ENCODE peak calls at places on chromosomes 16 and 17, in eight cellular contexts. H is fibroblast of the aortic adventitia, U is brain microvascular endothelial cell, A is PC-9, F is upper lobe of left lung, X is transverse colon, Q is adrenal gland, O is fibroblast of lung. W is an unnamed sample.

GRCh38 chr17:63571632-63572310 is 21.5 kb downstream of the DCAF7 start:
- DNase-seq in U (peak), O (peak), F (no peak), H (peak), X (no peak), Q (no peak), A (peak), W (no peak)

GRCh38 chr17:2435181-2435741 is 34.4 kb upstream of the MNT start:
- DNase-seq in U (peak), X (no peak), Q (no peak), O (no peak), A (no peak), H (peak), F (no peak), W (no peak)

GRCh38 chr17:46870116-46870803 is 18.9 kb downstream of the WNT9B start:
- DNase-seq in A (no peak), X (peak), H (no peak), Q (no peak), U (no peak), O (no peak), F (no peak), W (no peak)

GRCh38 chr16:608019-608418 is 18.2 kb downstream of the RAB40C start:
- DNase-seq in O (no peak), Q (no peak), A (no peak), X (no peak), U (no peak), F (no peak), H (no peak), W (no peak)

GRCh38 chr17:2798679-2799078 is 2.4 kb downstream of the RAP1GAP2 start:
- DNase-seq in U (no peak), A (no peak), F (no peak), H (no peak), O (no peak), Q (no peak), X (no peak), W (no peak)

GRCh38 chr17:64535357-64535756 is 28.6 kb downstream of the CEP95 start:
- DNase-seq in X (no peak), O (no peak), Q (no peak), U (no peak), H (peak), A (no peak), F (no peak), W (no peak)

GRCh38 chr17:37752482-37752881 is 7.6 kb upstream of the HNF1B start:
- DNase-seq in F (no peak), O (no peak), X (no peak), Q (no peak), H (no peak), U (peak), A (peak), W (no peak)

GRCh38 chr16:20760346-20760745 is 3.5 kb upstream of the ACSM3 start:
- DNase-seq in U (no peak), A (no peak), H (no peak), F (no peak), Q (no peak), X (no peak), O (no peak), W (no peak)

GRCh38 chr17:17030515-17031211 is 11.6 kb upstream of the MPRIP start:
- DNase-seq in X (no peak), Q (no peak), O (no peak), F (no peak), H (no peak), U (no peak), A (no peak), W (no peak)

GRCh38 chr16:86534779-86535605 is 20.0 kb downstream of the MTHFSD start:
- DNase-seq in X (no peak), F (no peak), H (no peak), A (no peak), Q (no peak), O (peak), U (no peak), W (peak)

GRCh38 chr17:21019976-21020575 is 22.7 kb downstream of the USP22 start:
- DNase-seq in A (no peak), U (no peak), F (no peak), O (no peak), Q (no peak), H (no peak), X (peak), W (no peak)
- TF ChIP-seq CTCF in A (no peak), U (peak), F (no peak), O (no peak), Q (peak), H (peak), X (peak), W (peak)

DNA sequence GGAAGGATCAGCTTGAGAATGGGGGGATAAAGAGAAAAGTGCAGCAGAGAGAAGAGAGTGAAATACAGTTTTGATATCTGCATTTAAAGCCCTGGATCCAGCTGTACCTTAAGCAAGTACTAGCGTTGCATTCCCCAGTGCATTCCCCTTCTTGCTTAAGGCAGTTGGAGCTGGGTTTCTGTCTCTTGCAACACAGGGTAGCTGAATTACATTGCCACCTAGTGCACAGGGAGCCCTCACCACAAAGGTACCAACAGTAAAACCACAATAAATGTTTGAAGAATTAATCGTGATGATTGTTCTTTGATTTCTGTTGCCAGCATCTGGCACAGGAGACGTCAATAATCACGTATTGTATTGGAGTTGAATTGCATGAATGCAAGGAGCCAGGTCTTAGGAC is 588.7 kb downstream of the RBFOX1 start:
- DNase-seq in Q (no peak), F (no peak), U (no peak), A (no peak), X (no peak), O (no peak), H (no peak), W (no peak)
- TF ChIP-seq CTCF in Q (no peak), F (no peak), U (no peak), A (no peak), X (no peak), O (no peak), H (no peak), W (no peak)

DNA sequence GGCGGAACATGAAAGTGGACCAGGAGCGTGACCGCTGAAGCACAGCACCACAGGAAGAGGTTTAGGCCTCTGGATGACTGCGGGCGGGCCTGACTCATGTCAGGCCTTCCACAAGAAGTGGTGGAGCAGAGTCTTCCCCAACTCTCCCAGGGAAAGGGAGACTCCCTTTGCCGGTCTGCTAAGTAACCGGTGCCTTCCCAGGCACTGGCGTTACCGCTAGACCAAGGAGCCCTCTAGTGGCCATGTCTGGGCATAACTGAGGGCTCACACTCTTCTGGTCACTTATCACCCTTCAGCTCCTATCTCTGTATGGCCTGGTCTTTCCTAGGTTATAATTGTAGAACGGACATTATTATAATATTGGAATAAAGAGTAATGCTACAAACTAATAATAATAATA is 1931.9 kb downstream of the TP53TG3F start:
- DNase-seq in A (peak), U (peak), F (no peak), O (peak), X (no peak), Q (peak), H (peak), W (no peak)
- TF ChIP-seq CTCF in A (peak), U (peak), F (peak), O (peak), X (no peak), Q (peak), H (peak), W (peak)

GRCh38 chr16:23803591-23804123 is 32.1 kb upstream of the PRKCB start:
- DNase-seq in H (peak), U (peak), A (no peak), O (peak), Q (peak), F (no peak), X (peak), W (no peak)
- TF ChIP-seq CTCF in H (peak), U (peak), A (peak), O (peak), Q (peak), F (peak), X (peak), W (peak)

GRCh38 chr17:48611681-48612455 is 1.1 kb upstream of the HOXB7 start:
- DNase-seq in X (peak), O (no peak), F (peak), A (peak), Q (peak), U (no peak), H (no peak), W (no peak)

GRCh38 chr17:48614904-48615211 is 234 bp downstream of the HOXB8 start:
- DNase-seq in U (no peak), O (peak), F (no peak), H (no peak), Q (no peak), A (no peak), X (no peak), W (no peak)

GRCh38 chr17:48612456-48612853 is 1.6 kb upstream of the HOXB7 start:
- DNase-seq in U (no peak), A (no peak), X (no peak), O (peak), H (no peak), F (no peak), Q (no peak), W (no peak)

GRCh38 chr17:48613862-48614694 is 1.0 kb downstream of the HOXB8 start:
- DNase-seq in O (no peak), X (no peak), Q (no peak), H (no peak), F (peak), A (no peak), U (no peak), W (no peak)

GRCh38 chr17:48612854-48613691 is 2.0 kb downstream of the HOXB8 start:
- DNase-seq in U (no peak), X (peak), Q (peak), H (no peak), F (peak), O (peak), A (peak), W (no peak)
- TF ChIP-seq CTCF in U (peak), X (no peak), Q (no peak), H (peak), F (no peak), O (peak), A (peak), W (peak)

GRCh38 chr16:54937673-54938350 is 7.1 kb downstream of the IRX5 start:
- DNase-seq in O (no peak), A (no peak), Q (no peak), F (peak), H (no peak), X (no peak), U (no peak), W (no peak)
- TF ChIP-seq CTCF in O (no peak), A (no peak), Q (no peak), F (no peak), H (no peak), X (no peak), U (no peak), W (no peak)

DNA sequence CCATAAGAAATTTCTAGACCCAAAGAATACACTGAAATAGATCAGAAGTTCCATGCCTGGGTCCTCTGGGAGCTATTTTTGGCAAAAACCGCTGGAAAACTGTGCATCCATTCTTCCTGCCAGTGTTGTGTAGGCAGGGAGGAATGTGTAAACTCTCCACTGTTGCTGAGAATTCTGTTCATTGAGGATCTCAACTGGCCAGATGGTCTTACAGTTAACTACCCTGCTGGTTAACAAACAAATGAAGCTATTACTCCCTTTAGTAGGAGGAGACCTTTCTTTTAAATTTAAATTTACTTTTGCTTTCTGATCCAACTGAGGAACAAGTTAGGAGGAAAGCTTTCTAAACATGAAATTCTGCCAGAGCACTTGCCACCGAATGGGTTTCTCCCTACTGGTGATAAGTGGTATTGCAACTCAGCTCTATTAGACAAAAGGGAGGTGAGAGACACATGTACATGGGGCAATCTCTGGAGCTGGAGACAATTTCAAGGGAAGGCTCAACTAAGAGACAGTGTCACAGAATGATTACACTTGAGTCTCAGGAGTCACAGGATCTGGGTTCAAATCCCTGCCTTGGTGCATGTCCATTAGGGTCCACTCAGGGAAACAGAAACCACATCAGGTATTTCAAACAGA is 37.6 kb downstream of the SOCS1 start:
- DNase-seq in Q (no peak), U (no peak), A (no peak), X (no peak), F (no peak), H (no peak), O (no peak), W (no peak)
- TF ChIP-seq CTCF in Q (peak), U (peak), A (peak), X (peak), F (peak), H (peak), O (peak), W (peak)

DNA sequence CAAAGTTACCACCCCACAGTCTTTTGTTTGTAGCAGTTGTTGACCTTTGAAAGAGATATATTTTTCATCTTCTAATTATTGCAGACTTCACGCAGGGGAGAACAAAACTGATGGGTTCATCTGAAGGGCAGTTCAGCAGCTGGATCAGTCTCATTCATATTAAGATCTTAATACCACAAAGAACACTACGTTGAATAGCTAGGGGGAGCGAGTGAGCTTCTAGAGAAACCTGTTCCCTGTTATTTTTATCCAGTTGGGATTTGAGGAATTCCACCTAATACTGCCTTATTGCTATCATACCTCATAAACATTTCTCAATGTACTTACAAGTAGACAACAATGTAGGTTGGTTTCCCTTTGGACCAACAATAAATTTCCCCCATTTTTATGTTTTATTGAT is 306.1 kb upstream of the KIF2B start:
- DNase-seq in A (no peak), O (peak), H (peak), Q (no peak), U (no peak), X (no peak), F (no peak), W (peak)
- TF ChIP-seq CTCF in A (peak), O (peak), H (peak), Q (no peak), U (peak), X (no peak), F (no peak), W (peak)

GRCh38 chr17:20009302-20010098 is at the start of gene SPECC1:
- DNase-seq in Q (peak), O (peak), A (peak), U (peak), H (peak), X (peak), F (peak), W (peak)
- TF ChIP-seq CTCF in Q (no peak), O (no peak), A (no peak), U (peak), H (peak), X (no peak), F (peak), W (no peak)

W was measured in astrocyte of the cerebellum.